ENCODE peak calls at places on chromosomes 1 and 21, in four cellular contexts. H, X, A and J are unnamed samples.

GRCh38 chr1:203275656-203276272 is 29.6 kb upstream of the BTG2 start:
- DNase-seq in H (no peak), X (no peak), A (no peak), J (no peak)

GRCh38 chr1:47752048-47752451 is 245.1 kb downstream of the TRABD2B start:
- DNase-seq in H (peak; percentile 12), X (no peak), A (no peak), J (no peak)

GRCh38 chr1:221687731-221688487 is 54.0 kb downstream of the DUSP10 start:
- DNase-seq in H (no peak), X (no peak), A (no peak), J (no peak)

GRCh38 chr1:83928396-83928795 is 70.5 kb downstream of the TTLL7 start:
- DNase-seq in H (peak; percentile 12), X (no peak), A (no peak), J (no peak)

GRCh38 chr1:202160377-202160940 is at the start of gene PTPN7:
- DNase-seq in H (no peak), X (no peak), A (no peak), J (no peak)

GRCh38 chr21:35533893-35534292 is 484.8 kb upstream of the RUNX1 start:
- DNase-seq in H (no peak), X (no peak), A (no peak), J (no peak)

GRCh38 chr1:193700710-193701355 is 514.4 kb upstream of the B3GALT2 start:
- DNase-seq in H (peak; percentile 41), X (no peak), A (no peak), J (no peak)

GRCh38 chr1:200206761-200207160 is 179.3 kb downstream of the NR5A2 start:
- DNase-seq in H (peak; percentile 40), X (no peak), A (no peak), J (no peak)

GRCh38 chr1:21829294-21829693 is 17.2 kb downstream of the LDLRAD2 start:
- DNase-seq in H (no peak), X (no peak), A (no peak), J (no peak)

GRCh38 chr1:81327743-81328142 is 473.0 kb upstream of the ADGRL2 start:
- DNase-seq in H (no peak), X (no peak), A (no peak), J (no peak)

GRCh38 chr1:1777950-1778826 is at the start of gene NADK:
- DNase-seq in H (peak; percentile 39), X (peak; percentile 69), A (peak; percentile 35), J (peak; percentile 49)

GRCh38 chr1:200558866-200559459 is 61.6 kb downstream of the KIF14 start:
- DNase-seq in H (peak; percentile 71), X (no peak), A (no peak), J (peak; percentile 18)

GRCh38 chr1:33182452-33182851 is 609 bp upstream of the TRIM62 start:
- DNase-seq in H (peak; percentile 62), X (peak; percentile 56), A (no peak), J (peak; percentile 23)

GRCh38 chr1:93749894-93750301 is 68.3 kb upstream of the BCAR3 start:
- DNase-seq in H (no peak), X (no peak), A (no peak), J (peak; percentile 18)

GRCh38 chr1:174469687-174470086 is 21.9 kb downstream of the GPR52 start:
- DNase-seq in H (no peak), X (no peak), A (no peak), J (no peak)

GRCh38 chr1:87508247-87508646 is 179.6 kb downstream of the LMO4 start:
- DNase-seq in H (peak; percentile 47), X (no peak), A (no peak), J (no peak)

GRCh38 chr1:157163273-157164127 is 25.3 kb upstream of the ETV3 start:
- DNase-seq in H (peak; percentile 54), X (peak; percentile 65), A (peak; percentile 61), J (peak; percentile 27)

GRCh38 chr1:56639210-56639609 is 5.9 kb upstream of the PRKAA2 start:
- DNase-seq in H (no peak), X (no peak), A (no peak), J (no peak)

GRCh38 chr1:116908266-116908665 is 1.4 kb upstream of the PTGFRN start:
- DNase-seq in H (no peak), X (no peak), A (no peak), J (no peak)

GRCh38 chr21:45768011-45768740 is 124.7 kb downstream of the PCBP3 start:
- DNase-seq in H (peak; percentile 53), X (no peak), A (no peak), J (no peak)

GRCh38 chr1:153760440-153760839 is 14.8 kb upstream of the SLC27A3 start:
- DNase-seq in H (peak; percentile 84), X (no peak), A (no peak), J (no peak)

GRCh38 chr1:104466068-104466467 is 716.4 kb downstream of the AMY1C start:
- DNase-seq in H (no peak), X (no peak), A (no peak), J (no peak)

GRCh38 chr1:34918609-34919561 is 10.6 kb downstream of the DLGAP3 start:
- DNase-seq in H (peak; percentile 31), X (no peak), A (no peak), J (peak; percentile 82)

GRCh38 chr1:196437671-196438070 is 170.6 kb downstream of the KCNT2 start:
- DNase-seq in H (no peak), X (no peak), A (no peak), J (no peak)

GRCh38 chr1:86741947-86742572 is 37.7 kb downstream of the SH3GLB1 start:
- DNase-seq in H (peak; percentile 51), X (no peak), A (no peak), J (peak; percentile 10)

GRCh38 chr1:167819849-167820683 is 93.9 kb downstream of the ADCY10 start:
- DNase-seq in H (peak; percentile 94), X (peak; percentile 82), A (peak; percentile 78), J (no peak)

GRCh38 chr1:6424000-6424565 is 493 bp upstream of the ESPN start:
- DNase-seq in H (no peak), X (no peak), A (no peak), J (no peak)

GRCh38 chr1:115233598-115233997 is 104.5 kb downstream of the NGF start:
- DNase-seq in H (no peak), X (no peak), A (no peak), J (no peak)

GRCh38 chr1:241957692-241958494 is at the start of gene BECN2:
- DNase-seq in H (no peak), X (no peak), A (no peak), J (no peak)

GRCh38 chr1:147600119-147601111 is 59.1 kb downstream of the BCL9 start:
- DNase-seq in H (peak; percentile 70), X (no peak), A (no peak), J (peak; percentile 39)

GRCh38 chr1:212228591-212229119 is 56.6 kb upstream of the PPP2R5A start:
- DNase-seq in H (no peak), X (no peak), A (no peak), J (no peak)

GRCh38 chr1:23581219-23581618 is 21.9 kb upstream of the ID3 start:
- DNase-seq in H (peak; percentile 31), X (peak; percentile 31), A (no peak), J (no peak)

GRCh38 chr1:162003061-162003824 is 20.4 kb downstream of the OLFML2B start:
- DNase-seq in H (peak; percentile 99), X (no peak), A (peak; percentile 77), J (no peak)

GRCh38 chr1:29179641-29180184 is 2.0 kb downstream of the SRSF4 start:
- DNase-seq in H (peak; percentile 20), X (no peak), A (no peak), J (no peak)

GRCh38 chr1:110123224-110123623 is 11.0 kb downstream of the UBL4B start:
- DNase-seq in H (peak; percentile 7), X (no peak), A (no peak), J (no peak)

GRCh38 chr1:50700226-50701020 is 259.6 kb downstream of the FAF1 start:
- DNase-seq in H (no peak), X (no peak), A (no peak), J (peak; percentile 21)

GRCh38 chr1:8943516-8943896 is 2.2 kb upstream of the CA6 start:
- DNase-seq in H (no peak), X (no peak), A (no peak), J (no peak)

GRCh38 chr1:93815738-93816110 is 63.3 kb downstream of the DNTTIP2 start:
- DNase-seq in H (no peak), X (no peak), A (no peak), J (no peak)

GRCh38 chr1:6423321-6423999 is 1.1 kb upstream of the ESPN start:
- DNase-seq in H (peak; percentile 31), X (no peak), A (no peak), J (peak; percentile 72)